ENCODE peak calls at places on chromosomes 6 and 20, in five cellular contexts. F, T, W, E and G are unnamed samples.

GRCh38 chr6:5537132-5537531 is 275.8 kb downstream of the FARS2 start:
- DNase-seq in E (no peak), T (no peak), F (no peak), W (no peak), G (no peak)

GRCh38 chr6:10210052-10210451 is 204.8 kb downstream of the TFAP2A start:
- DNase-seq in E (no peak), F (peak), T (no peak), W (no peak), G (peak)

GRCh38 chr20:3161316-3162079 is 1.8 kb upstream of the FASTKD5 start:
- DNase-seq in E (no peak), F (no peak), W (no peak), T (no peak), G (no peak)

GRCh38 chr20:60087563-60088105 is 129.4 kb downstream of the CDH26 start:
- DNase-seq in E (no peak), T (no peak), W (no peak), F (peak), G (no peak)

GRCh38 chr20:33693741-33694645 is 7.8 kb upstream of the E2F1 start:
- DNase-seq in W (no peak), F (no peak), E (no peak), T (no peak), G (no peak)

GRCh38 chr6:31615748-31616147 is 714 bp downstream of the AIF1 start:
- DNase-seq in F (no peak), E (peak), T (no peak), W (no peak), G (no peak)

GRCh38 chr6:5624256-5624655 is 362.9 kb downstream of the FARS2 start:
- DNase-seq in T (no peak), W (no peak), F (no peak), E (no peak), G (no peak)

GRCh38 chr6:20946890-20947289 is 412.6 kb downstream of the CDKAL1 start:
- DNase-seq in F (no peak), T (no peak), W (no peak), E (no peak), G (no peak)

GRCh38 chr6:147933201-147933600 is 409.4 kb upstream of the SASH1 start:
- DNase-seq in T (no peak), E (no peak), F (no peak), W (no peak), G (no peak)

GRCh38 chr20:25257756-25258462 is 10.0 kb downstream of the PYGB start:
- DNase-seq in F (no peak), W (no peak), T (no peak), E (no peak), G (no peak)

GRCh38 chr6:40810176-40810575 is 223.0 kb upstream of the LRFN2 start:
- DNase-seq in T (peak), F (no peak), E (no peak), W (no peak), G (peak)

GRCh38 chr20:62018437-62019143 is 47.1 kb downstream of the TAF4 start:
- DNase-seq in E (no peak), F (no peak), T (no peak), W (no peak), G (no peak)

GRCh38 chr6:97097068-97098047 is 172.8 kb downstream of the KLHL32 start:
- DNase-seq in W (no peak), F (no peak), E (no peak), T (no peak), G (no peak)

GRCh38 chr6:148192310-148192709 is 150.3 kb upstream of the SASH1 start:
- DNase-seq in E (no peak), F (peak), T (no peak), W (peak), G (peak)

GRCh38 chr6:108156180-108156937 is 9.5 kb upstream of the NR2E1 start:
- DNase-seq in T (no peak), F (no peak), E (no peak), W (no peak), G (peak)

GRCh38 chr6:1745814-1746213 is 136.1 kb downstream of the FOXC1 start:
- DNase-seq in T (no peak), F (no peak), W (no peak), E (no peak), G (no peak)

GRCh38 chr6:16508959-16509358 is 252.3 kb downstream of the ATXN1 start:
- DNase-seq in E (no peak), W (no peak), F (no peak), T (no peak), G (no peak)

GRCh38 chr6:156963712-156964700 is 186.8 kb downstream of the ARID1B start:
- DNase-seq in F (peak), T (peak), W (peak), E (no peak), G (peak)

GRCh38 chr6:118249680-118250079 is 298.4 kb upstream of the PLN start:
- DNase-seq in F (no peak), T (peak), W (no peak), E (no peak), G (no peak)

GRCh38 chr6:168794515-168794914 is 353.5 kb downstream of the SMOC2 start:
- DNase-seq in W (no peak), T (no peak), F (no peak), E (no peak), G (no peak)